ENCODE peak calls at places on chromosomes 2 and 18, in ten cellular contexts. S is Ammon's horn; P is body of pancreas; M is activated CD8-positive, alpha-beta T cell treated with anti-CD3 and anti-CD28 coated beads for 36 hours; E is fibroblast of pulmonary artery; V is H1; O is 8988T; J is stimulated activated CD4-positive, alpha-beta T cell treated with anti-CD3 and anti-CD28 coated beads, Interleukin-12 subunit alpha, Interleukin-12 subunit beta, amount 100 ng/mL, for 4 hours; K is ACHN; T is naive B cell. I is an unnamed sample.

GRCh38 chr2:143152652-143153051 is 23.4 kb downstream of the ARHGAP15 start:
- DNase-seq in E (no peak), P (no peak), V (no peak), J (no peak), K (no peak), S (no peak), O (no peak), M (no peak), T (no peak), I (no peak)

GRCh38 chr2:154707994-154708393 is 9.5 kb downstream of the KCNJ3 start:
- DNase-seq in M (no peak), E (no peak), K (no peak), J (no peak), V (no peak), T (no peak), S (no peak), P (no peak), O (no peak), I (no peak)

GRCh38 chr18:11741505-11742145 is 52.6 kb downstream of the GNAL start:
- DNase-seq in J (no peak), P (no peak), O (peak), M (no peak), T (no peak), S (no peak), K (peak), E (no peak), V (no peak), I (no peak)

GRCh38 chr2:191688934-191689695 is 11.2 kb downstream of the NABP1 start:
- DNase-seq in T (no peak), S (no peak), P (no peak), O (no peak), V (no peak), J (no peak), K (peak), M (no peak), E (peak), I (no peak)

GRCh38 chr2:220935789-220936321 is 636.2 kb downstream of the EPHA4 start:
- DNase-seq in P (no peak), S (no peak), V (no peak), T (no peak), M (no peak), K (no peak), O (no peak), E (no peak), J (no peak), I (no peak)

GRCh38 chr18:8546677-8547076 is 62.6 kb upstream of the RAB12 start:
- DNase-seq in S (no peak), O (no peak), K (no peak), M (no peak), V (no peak), T (no peak), J (no peak), E (no peak), P (no peak), I (no peak)

GRCh38 chr2:45003586-45004568 is 5.4 kb downstream of the SIX2 start:
- DNase-seq in J (no peak), E (no peak), V (peak), M (no peak), T (no peak), P (no peak), K (no peak), O (no peak), S (no peak), I (no peak)

GRCh38 chr2:212908682-212909435 is 242.6 kb downstream of the IKZF2 start:
- DNase-seq in J (no peak), O (no peak), V (no peak), E (peak), T (no peak), S (peak), M (no peak), P (no peak), K (no peak), I (no peak)

GRCh38 chr2:10385933-10386773 is 62.0 kb downstream of the ODC1 start:
- DNase-seq in T (no peak), M (no peak), E (peak), O (no peak), V (no peak), J (no peak), K (peak), P (no peak), S (no peak), I (no peak)

GRCh38 chr18:9653390-9653789 is 39.0 kb upstream of the PPP4R1 start:
- DNase-seq in O (no peak), S (peak), T (no peak), E (no peak), K (no peak), V (no peak), P (peak), J (no peak), M (no peak), I (no peak)

GRCh38 chr2:36461039-36461681 is 105.6 kb downstream of the CRIM1 start:
- DNase-seq in J (no peak), V (no peak), E (peak), P (no peak), T (no peak), K (peak), S (no peak), M (no peak), O (no peak), I (no peak)

GRCh38 chr2:120219766-120220165 is 3.4 kb downstream of the TMEM185B start:
- DNase-seq in M (no peak), T (no peak), O (no peak), P (no peak), V (no peak), E (no peak), J (no peak), K (no peak), S (peak), I (no peak)

GRCh38 chr2:215503381-215503780 is 67.5 kb upstream of the FN1 start:
- DNase-seq in M (no peak), K (no peak), J (no peak), E (no peak), P (no peak), V (no peak), S (no peak), T (no peak), O (no peak), I (no peak)

GRCh38 chr18:79772108-79772864 is 25.5 kb upstream of the KCNG2 start:
- DNase-seq in E (no peak), P (no peak), J (no peak), V (peak), O (no peak), M (no peak), T (no peak), K (no peak), S (no peak), I (no peak)

GRCh38 chr18:23580677-23581367 is 5.5 kb downstream of the NPC1 start:
- DNase-seq in E (peak), J (no peak), V (no peak), P (no peak), M (no peak), K (no peak), S (no peak), O (no peak), T (no peak), I (no peak)

GRCh38 chr18:5568416-5568815 is 24.6 kb upstream of the EPB41L3 start:
- DNase-seq in K (no peak), M (no peak), T (no peak), P (no peak), S (no peak), V (no peak), O (no peak), E (no peak), J (no peak), I (no peak)